ENCODE peak calls at places on chromosomes 1 and 21, in six cellular contexts. One of them, this sample, is unnamed.

GRCh38 chr1:15177710-15178166 is 24.2 kb downstream of the TMEM51 start:
- DNase-seq in ovary: no peak
- DNase-seq in WTC11: no peak
- DNase-seq in GM04504: no peak
- DNase-seq in glutamatergic neuron: no peak
- DNase-seq in anterior cingulate cortex: no peak
- DNase-seq in this sample: no peak

GRCh38 chr1:45684402-45684801 is 1.9 kb downstream of the GPBP1L1 start:
- DNase-seq in GM04504: no peak
- DNase-seq in glutamatergic neuron: no peak
- DNase-seq in ovary: no peak
- DNase-seq in anterior cingulate cortex: no peak
- DNase-seq in WTC11: no peak
- DNase-seq in this sample: no peak

GRCh38 chr1:225897595-225898514 is 8.9 kb upstream of the LEFTY1 start:
- DNase-seq in GM04504: no peak
- DNase-seq in WTC11: no peak
- DNase-seq in glutamatergic neuron: no peak
- DNase-seq in anterior cingulate cortex: no peak
- DNase-seq in ovary: no peak
- DNase-seq in this sample: no peak

GRCh38 chr1:58931761-58932160 is 147.9 kb upstream of the JUN start:
- DNase-seq in GM04504: no peak
- DNase-seq in WTC11: no peak
- DNase-seq in ovary: no peak
- DNase-seq in anterior cingulate cortex: no peak
- DNase-seq in glutamatergic neuron: no peak
- DNase-seq in this sample: no peak

GRCh38 chr21:45998276-45998701 is 16.7 kb downstream of the COL6A1 start:
- DNase-seq in WTC11: peak
- DNase-seq in GM04504: no peak
- DNase-seq in glutamatergic neuron: peak
- DNase-seq in ovary: peak
- DNase-seq in anterior cingulate cortex: no peak
- DNase-seq in this sample: peak

GRCh38 chr21:15063821-15064575 is 802 bp downstream of the NRIP1 start:
- DNase-seq in anterior cingulate cortex: no peak
- DNase-seq in glutamatergic neuron: peak
- DNase-seq in ovary: peak
- DNase-seq in WTC11: peak
- DNase-seq in GM04504: no peak
- DNase-seq in this sample: peak

GRCh38 chr1:34926894-34927293 is 2.6 kb downstream of the DLGAP3 start:
- DNase-seq in anterior cingulate cortex: no peak
- DNase-seq in WTC11: peak
- DNase-seq in GM04504: no peak
- DNase-seq in ovary: no peak
- DNase-seq in glutamatergic neuron: no peak
- DNase-seq in this sample: no peak

GRCh38 chr1:98429851-98430496 is 231.5 kb upstream of the SNX7 start:
- DNase-seq in WTC11: no peak
- DNase-seq in glutamatergic neuron: no peak
- DNase-seq in ovary: no peak
- DNase-seq in GM04504: no peak
- DNase-seq in anterior cingulate cortex: no peak
- DNase-seq in this sample: no peak

GRCh38 chr1:26351591-26352337 is 2.2 kb downstream of the CRYBG2 start:
- DNase-seq in WTC11: no peak
- DNase-seq in glutamatergic neuron: no peak
- DNase-seq in ovary: no peak
- DNase-seq in GM04504: no peak
- DNase-seq in anterior cingulate cortex: no peak
- DNase-seq in this sample: no peak

GRCh38 chr21:38126677-38127271 is 130.0 kb upstream of the KCNJ15 start:
- DNase-seq in anterior cingulate cortex: peak
- DNase-seq in ovary: no peak
- DNase-seq in glutamatergic neuron: peak
- DNase-seq in WTC11: peak
- DNase-seq in GM04504: peak
- DNase-seq in this sample: no peak

GRCh38 chr1:41418868-41419583 is 57.8 kb downstream of the FOXO6 start:
- DNase-seq in ovary: peak
- DNase-seq in WTC11: no peak
- DNase-seq in GM04504: peak
- DNase-seq in anterior cingulate cortex: no peak
- DNase-seq in glutamatergic neuron: no peak
- DNase-seq in this sample: no peak

This sample was measured in dorsolateral prefrontal cortex.